ENCODE peak calls at places on chromosome 6, in seven cellular contexts. Z, K, O, H, Y, D and P are unnamed samples.

GRCh38 chr6:56244528-56245253 is 2.7 kb downstream of the COL21A1 start:
- DNase-seq in H (no peak), Y (no peak), K (no peak), Z (no peak), O (no peak), D (no peak), P (no peak)

GRCh38 chr6:6969761-6970223 is 138.0 kb upstream of the RREB1 start:
- DNase-seq in D (no peak), Z (peak), Y (no peak), K (no peak), H (peak), O (no peak), P (no peak)

GRCh38 chr6:131199568-131200272 is 64.5 kb downstream of the AKAP7 start:
- DNase-seq in O (peak), Z (peak), Y (peak), D (peak), H (no peak), K (peak), P (peak)

GRCh38 chr6:89272611-89273010 is 42.5 kb downstream of the GABRR2 start:
- DNase-seq in Y (no peak), O (no peak), D (no peak), H (no peak), K (no peak), Z (no peak), P (no peak)

GRCh38 chr6:159716247-159717086 is 10.8 kb upstream of the WTAP start:
- DNase-seq in O (no peak), D (no peak), Z (no peak), H (no peak), K (no peak), Y (no peak), P (peak)

GRCh38 chr6:33123732-33124524 is 48.1 kb downstream of the HLA-DPB1 start:
- DNase-seq in H (peak), K (no peak), D (peak), Z (no peak), O (no peak), Y (peak), P (peak)

GRCh38 chr6:135144678-135145508 is 36.2 kb upstream of the MYB start:
- DNase-seq in Y (no peak), O (no peak), H (peak), D (peak), K (no peak), Z (no peak), P (peak)

GRCh38 chr6:43129434-43130194 is 41.5 kb upstream of the SRF start:
- DNase-seq in D (no peak), K (no peak), Z (peak), H (peak), Y (peak), O (no peak), P (peak)

GRCh38 chr6:27889628-27890315 is 22.4 kb downstream of the OR2B2 start:
- DNase-seq in Y (no peak), Z (peak), D (no peak), H (no peak), K (no peak), O (no peak), P (no peak)

GRCh38 chr6:2790588-2790987 is 25.4 kb downstream of the WRNIP1 start:
- DNase-seq in K (no peak), H (no peak), O (no peak), Z (peak), D (no peak), Y (no peak), P (peak)